ENCODE peak calls at places on chromosomes 16 and 17, in five cellular contexts. V is neural progenitor cell, C is GM23248, U is PC-3, G is GM23338. T is an unnamed sample.

GRCh38 chr17:17681744-17682292 is 560 bp downstream of the RAI1 start:
- DNase-seq in V (peak; percentile 68), C (peak; percentile 78), U (peak; percentile 33), G (no peak), T (no peak)

GRCh38 chr17:19004601-19005441 is at the start of gene FAM83G:
- DNase-seq in V (peak; percentile 80), C (peak; percentile 92), U (no peak), G (peak; percentile 85), T (peak; percentile 94)

GRCh38 chr17:75238684-75239191 is 22.7 kb downstream of the GGA3 start:
- DNase-seq in V (peak; percentile 80), C (peak; percentile 81), U (peak; percentile 77), G (peak; percentile 88), T (peak; percentile 59)

GRCh38 chr17:30519166-30519565 is 42.0 kb downstream of the GOSR1 start:
- DNase-seq in V (no peak), C (peak; percentile 48), U (no peak), G (no peak), T (no peak)

GRCh38 chr17:81906476-81907218 is 4.6 kb downstream of the PCYT2 start:
- DNase-seq in V (no peak), C (no peak), U (no peak), G (peak; percentile 47), T (peak; percentile 34)

GRCh38 chr17:38786372-38786771 is 13.0 kb downstream of the PIP4K2B start:
- DNase-seq in V (no peak), C (no peak), U (peak; percentile 81), G (no peak), T (peak; percentile 95)

GRCh38 chr16:57041182-57042156 is 50.9 kb upstream of the CPNE2 start:
- DNase-seq in V (no peak), C (no peak), U (no peak), G (no peak), T (no peak)

GRCh38 chr17:49015179-49015923 is 18.2 kb downstream of the IGF2BP1 start:
- DNase-seq in V (no peak), C (no peak), U (no peak), G (no peak), T (no peak)

GRCh38 chr16:29744541-29745101 is 1.2 kb downstream of the C16orf54 start:
- DNase-seq in V (no peak), C (no peak), U (no peak), G (peak; percentile 33), T (no peak)

GRCh38 chr17:66689192-66689591 is 145.7 kb upstream of the CACNG5 start:
- DNase-seq in V (no peak), C (no peak), U (no peak), G (no peak), T (no peak)

GRCh38 chr17:17636456-17636855 is 44.8 kb upstream of the RAI1 start:
- DNase-seq in V (no peak), C (no peak), U (no peak), G (no peak), T (no peak)

GRCh38 chr17:82794781-82795505 is 43.1 kb downstream of the TBCD start:
- DNase-seq in V (no peak), C (peak; percentile 48), U (no peak), G (no peak), T (no peak)

GRCh38 chr17:44310188-44310587 is 1.8 kb downstream of the RUNDC3A start:
- DNase-seq in V (no peak), C (no peak), U (no peak), G (no peak), T (no peak)

GRCh38 chr17:40181205-40181604 is 3.9 kb downstream of the RAPGEFL1 start:
- DNase-seq in V (no peak), C (no peak), U (no peak), G (no peak), T (no peak)

GRCh38 chr16:22844426-22844825 is 30.5 kb downstream of the HS3ST2 start:
- DNase-seq in V (no peak), C (no peak), U (no peak), G (no peak), T (no peak)

GRCh38 chr17:45709889-45710288 is 74.2 kb upstream of the CRHR1 start:
- DNase-seq in V (peak; percentile 44), C (no peak), U (no peak), G (peak; percentile 32), T (no peak)

GRCh38 chr16:51526622-51527021 is 375.6 kb upstream of the SALL1 start:
- DNase-seq in V (no peak), C (no peak), U (no peak), G (no peak), T (no peak)

GRCh38 chr17:61656721-61657217 is 65.8 kb upstream of the NACA2 start:
- DNase-seq in V (no peak), C (no peak), U (no peak), G (no peak), T (no peak)

GRCh38 chr16:4847774-4848587 is 700 bp downstream of the UBN1 start:
- DNase-seq in V (peak; percentile 75), C (peak; percentile 80), U (peak; percentile 68), G (peak; percentile 55), T (peak; percentile 48)

GRCh38 chr17:63946440-63947363 is 14.6 kb upstream of the CD79B start:
- DNase-seq in V (peak; percentile 78), C (peak; percentile 52), U (peak; percentile 60), G (peak; percentile 78), T (peak; percentile 43)

GRCh38 chr16:49473131-49473530 is 99.5 kb downstream of the C16orf78 start:
- DNase-seq in V (no peak), C (no peak), U (no peak), G (no peak), T (no peak)

GRCh38 chr16:20910781-20911321 is 10.3 kb downstream of the LYRM1 start:
- DNase-seq in V (no peak), C (peak; percentile 93), U (peak; percentile 91), G (no peak), T (peak; percentile 99)

GRCh38 chr16:30548392-30549255 is 9.6 kb downstream of the ZNF764 start:
- DNase-seq in V (no peak), C (no peak), U (no peak), G (no peak), T (no peak)

GRCh38 chr17:42406602-42407288 is 16.3 kb downstream of the CAVIN1 start:
- DNase-seq in V (no peak), C (peak; percentile 40), U (no peak), G (no peak), T (no peak)

GRCh38 chr16:261031-261691 is 14.6 kb downstream of the RGS11 start:
- DNase-seq in V (no peak), C (no peak), U (no peak), G (no peak), T (no peak)

GRCh38 chr17:81516439-81516838 is 3.8 kb upstream of the ACTG1 start:
- DNase-seq in V (no peak), C (no peak), U (no peak), G (no peak), T (no peak)

GRCh38 chr16:16014329-16015224 is 65.2 kb downstream of the ABCC1 start:
- DNase-seq in V (no peak), C (peak; percentile 42), U (peak; percentile 88), G (no peak), T (peak; percentile 59)

GRCh38 chr16:65044861-65045260 is 77.0 kb downstream of the CDH11 start:
- DNase-seq in V (no peak), C (peak; percentile 68), U (no peak), G (no peak), T (no peak)

GRCh38 chr17:78329263-78330059 is 30.4 kb downstream of the SOCS3 start:
- DNase-seq in V (no peak), C (peak; percentile 92), U (peak; percentile 72), G (no peak), T (peak; percentile 81)

GRCh38 chr17:78330570-78331224 is 29.2 kb downstream of the SOCS3 start:
- DNase-seq in V (no peak), C (no peak), U (peak; percentile 98), G (no peak), T (peak; percentile 79)

GRCh38 chr17:78332991-78333390 is 26.9 kb downstream of the SOCS3 start:
- DNase-seq in V (no peak), C (no peak), U (no peak), G (no peak), T (no peak)

GRCh38 chr17:78335176-78335575 is 24.7 kb downstream of the SOCS3 start:
- DNase-seq in V (no peak), C (no peak), U (no peak), G (no peak), T (no peak)

GRCh38 chr17:78332530-78332929 is 27.3 kb downstream of the SOCS3 start:
- DNase-seq in V (no peak), C (no peak), U (no peak), G (no peak), T (no peak)
- H3F3A ChIP-seq in V (no peaks in the 10 kb centered on the region), C (peaks cover 34% of the 10 kb centered on the region), U (peaks cover 20% of the 10 kb centered on the region), G (peaks cover 2% of the 10 kb centered on the region), T (peaks cover 68% of the 10 kb centered on the region)

DNA sequence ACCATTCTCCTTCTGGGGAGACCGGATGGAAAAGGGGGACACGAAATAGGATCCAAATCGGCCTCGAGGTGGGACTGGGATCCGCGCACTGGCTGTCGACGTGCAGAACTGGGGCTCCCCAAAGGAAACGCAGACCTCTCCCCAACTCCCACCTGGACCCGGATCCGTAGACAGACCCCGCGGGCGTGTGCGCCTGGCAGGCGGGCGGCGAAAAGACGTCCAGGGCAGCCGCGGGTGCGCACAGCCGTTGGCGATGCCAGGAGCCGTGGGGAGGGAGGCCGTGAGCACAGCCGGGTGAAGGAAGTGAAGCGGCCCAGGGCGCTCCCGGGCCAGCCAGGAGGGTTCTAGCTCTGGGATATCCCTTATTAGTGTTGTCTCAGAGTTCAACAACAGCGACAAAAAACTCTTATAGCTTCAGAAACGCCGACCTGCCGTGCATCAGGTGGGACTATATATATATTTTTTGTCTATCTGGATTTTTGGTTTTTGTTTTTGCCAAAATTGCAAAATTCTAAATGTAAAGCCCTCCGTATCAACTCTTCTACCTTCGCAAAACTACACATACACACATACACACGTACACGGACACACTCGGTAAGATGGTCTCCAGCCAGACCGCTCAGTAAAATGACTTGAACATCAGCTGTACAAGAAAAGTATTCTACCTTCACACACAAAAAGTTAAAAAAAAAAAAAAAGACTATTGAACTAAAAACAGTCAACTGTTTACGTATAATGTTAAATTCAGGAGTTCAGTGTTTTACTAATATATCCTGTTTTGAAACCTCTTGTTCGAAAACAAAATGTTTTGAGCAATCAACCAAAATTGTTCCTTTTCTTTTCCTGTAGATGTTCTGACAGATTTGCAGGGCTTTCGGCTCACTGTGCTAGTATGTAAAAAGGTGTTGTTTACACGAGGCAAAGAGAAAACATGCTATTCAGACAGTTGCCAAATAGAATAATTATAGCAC is 5.2 kb upstream of the AATF start:
- DNase-seq in V (peak; percentile 66), C (no peak), U (no peak), G (peak; percentile 76), T (no peak)
- TF ChIP-seq EZH2 in V (peak; percentile 97), C (peak; percentile 68), U (no peak), G (peak; percentile 97), T (no peak)

GRCh38 chr16:12025926-12026325 is 49.4 kb downstream of the SNX29 start:
- DNase-seq in V (no peak), C (no peak), U (no peak), G (no peak), T (no peak)
- H3F3A ChIP-seq in V (no peaks in the 10 kb centered on the region), C (no peaks in the 10 kb centered on the region), U (no peaks in the 10 kb centered on the region), G (no peaks in the 10 kb centered on the region), T (peaks cover 52% of the 10 kb centered on the region)

GRCh38 chr17:37745801-37746426 is 1.1 kb upstream of the HNF1B start:
- DNase-seq in V (no peak), C (no peak), U (no peak), G (no peak), T (no peak)

GRCh38 chr17:37743875-37744632 is 805 bp downstream of the HNF1B start:
- DNase-seq in V (peak; percentile 79), C (no peak), U (peak; percentile 24), G (peak; percentile 65), T (no peak)

GRCh38 chr17:37744633-37744927 is 279 bp downstream of the HNF1B start:
- DNase-seq in V (no peak), C (no peak), U (no peak), G (no peak), T (no peak)

GRCh38 chr17:37746617-37747016 is 1.8 kb upstream of the HNF1B start:
- DNase-seq in V (no peak), C (no peak), U (no peak), G (no peak), T (no peak)

GRCh38 chr17:37744961-37745800 is at the start of gene HNF1B:
- DNase-seq in V (peak; percentile 56), C (no peak), U (peak; percentile 31), G (peak; percentile 83), T (no peak)
- TF ChIP-seq EZH2 in V (no peak), C (peak; percentile 96), U (no peak), G (peak; percentile 87), T (no peak)